ENCODE peak calls at places on chromosomes 11 and 22, in eight cellular contexts. Z is AG09309; E is stomach; C is GM12865; L is lower lobe of right lung; X is heart right ventricle; A is BJ; O is CD8-positive, alpha-beta T cell. G is an unnamed sample.

GRCh38 chr11:12784445-12784844 is 110.2 kb downstream of the TEAD1 start:
- DNase-seq in X (no peak), O (no peak), A (no peak), E (no peak), C (no peak), Z (no peak), L (no peak), G (no peak)

GRCh38 chr22:44408227-44409192 is 89.5 kb downstream of the RTL6 start:
- DNase-seq in A (no peak), O (no peak), L (peak; percentile 32), X (no peak), C (no peak), E (no peak), Z (no peak), G (peak; percentile 1)

GRCh38 chr11:88709567-88709966 is 356.2 kb downstream of the GRM5 start:
- DNase-seq in C (no peak), L (no peak), E (no peak), O (no peak), A (no peak), Z (no peak), X (no peak), G (peak; percentile 28)

GRCh38 chr11:45850446-45850845 is 3.2 kb downstream of the CRY2 start:
- DNase-seq in O (no peak), E (no peak), L (no peak), Z (no peak), C (no peak), A (no peak), X (no peak), G (no peak)

GRCh38 chr22:18154821-18155390 is 4.9 kb downstream of the USP18 start:
- DNase-seq in C (no peak), O (no peak), E (no peak), Z (no peak), X (no peak), A (no peak), L (no peak), G (no peak)

GRCh38 chr11:72308226-72309073 is 64.5 kb upstream of the PHOX2A start:
- DNase-seq in X (no peak), E (no peak), O (no peak), C (peak; percentile 9), A (peak; percentile 74), L (no peak), Z (peak; percentile 48), G (peak; percentile 35)

GRCh38 chr11:94400839-94401772 is at the start of gene GPR83:
- DNase-seq in L (no peak), E (no peak), C (no peak), X (no peak), A (no peak), O (no peak), Z (no peak), G (peak; percentile 63)

GRCh38 chr11:46357483-46357936 is 10.2 kb downstream of the DGKZ start:
- DNase-seq in Z (no peak), A (no peak), O (no peak), E (peak; percentile 86), L (no peak), X (no peak), C (no peak), G (no peak)

GRCh38 chr11:71431271-71431670 is 16.9 kb downstream of the DHCR7 start:
- DNase-seq in X (no peak), E (no peak), Z (no peak), A (no peak), O (no peak), C (no peak), L (no peak), G (no peak)

GRCh38 chr22:20569059-20570058 is 61.9 kb downstream of the MED15 start:
- DNase-seq in Z (peak; percentile 94), X (peak; percentile 44), O (peak; percentile 88), E (peak; percentile 71), A (peak; percentile 97), L (peak; percentile 90), C (peak; percentile 80), G (peak; percentile 80)

GRCh38 chr11:11512929-11513328 is 108.9 kb downstream of the GALNT18 start:
- DNase-seq in L (no peak), C (no peak), Z (peak; percentile 8), A (no peak), O (no peak), E (no peak), X (no peak), G (no peak)

GRCh38 chr11:12103411-12104225 is 6.8 kb upstream of the MICAL2 start:
- DNase-seq in Z (no peak), X (no peak), E (peak; percentile 25), C (no peak), A (no peak), L (no peak), O (no peak), G (no peak)

GRCh38 chr11:74371269-74372039 is 26.8 kb downstream of the PGM2L1 start:
- DNase-seq in C (no peak), A (peak; percentile 64), E (no peak), L (no peak), Z (peak; percentile 43), X (no peak), O (no peak), G (no peak)

GRCh38 chr11:107071129-107071528 is 52.9 kb upstream of the GUCY1A2 start:
- DNase-seq in E (no peak), X (no peak), O (no peak), C (no peak), L (no peak), Z (no peak), A (no peak), G (no peak)

GRCh38 chr22:31120230-31120629 is 2.5 kb upstream of the INPP5J start:
- DNase-seq in A (no peak), L (no peak), Z (no peak), E (no peak), X (no peak), O (no peak), C (no peak), G (no peak)

GRCh38 chr11:1557904-1558831 is 13.9 kb downstream of the DUSP8 start:
- DNase-seq in L (peak; percentile 63), C (no peak), O (no peak), Z (peak; percentile 25), X (peak; percentile 76), A (peak; percentile 39), E (peak; percentile 52), G (no peak)

GRCh38 chr11:119192111-119192510 is 6.8 kb downstream of the NHERF4 start:
- DNase-seq in C (no peak), X (no peak), Z (no peak), E (no peak), A (no peak), L (peak; percentile 32), O (no peak), G (no peak)

GRCh38 chr11:120013325-120014250 is 124.3 kb downstream of the TRIM29 start:
- DNase-seq in Z (no peak), A (no peak), E (peak; percentile 73), L (no peak), C (peak; percentile 40), X (peak; percentile 42), O (no peak), G (peak; percentile 55)

GRCh38 chr22:49328630-49329405 is 498.9 kb downstream of the BRD1 start:
- DNase-seq in X (no peak), L (no peak), A (no peak), O (no peak), C (no peak), Z (no peak), E (peak; percentile 13), G (no peak)

GRCh38 chr11:43573873-43574272 is 106.7 kb upstream of the HSD17B12 start:
- DNase-seq in A (no peak), Z (no peak), O (no peak), E (no peak), C (no peak), L (no peak), X (peak; percentile 36), G (no peak)

GRCh38 chr11:43574949-43575915 is 105.3 kb upstream of the HSD17B12 start:
- DNase-seq in X (no peak), O (no peak), C (no peak), L (no peak), A (no peak), Z (no peak), E (no peak), G (peak; percentile 76)

GRCh38 chr11:43576834-43577521 is 103.6 kb upstream of the HSD17B12 start:
- DNase-seq in L (no peak), A (no peak), X (peak; percentile 63), E (peak; percentile 44), O (no peak), C (peak; percentile 27), Z (no peak), G (no peak)

GRCh38 chr11:43577566-43578264 is 102.8 kb upstream of the HSD17B12 start:
- DNase-seq in Z (no peak), E (no peak), C (no peak), O (no peak), L (no peak), X (no peak), A (no peak), G (no peak)

GRCh38 chr11:43575931-43576833 is 104.4 kb upstream of the HSD17B12 start:
- DNase-seq in O (no peak), A (no peak), C (no peak), E (no peak), L (no peak), X (no peak), Z (no peak), G (no peak)
- H3K4me3 ChIP-seq in O (no peak overlapping the region), A (no peak overlapping the region), C (no peak overlapping the region), E (peak overlapping the region; percentile 21), L (peak overlapping the region; percentile 33), X (peak overlapping the region; percentile 37), Z (peak overlapping the region; percentile 25), G (peak overlapping the region; percentile 41)

GRCh38 chr11:66044757-66045156 is 4.2 kb downstream of the GAL3ST3 start:
- DNase-seq in O (peak; percentile 18), L (no peak), E (no peak), C (no peak), A (no peak), X (no peak), Z (no peak), G (no peak)
- TF ChIP-seq CTCF in O (no peak), L (no peak), E (no peak), C (no peak), A (no peak), X (no peak), Z (no peak), G (no peak)

GRCh38 chr22:39209756-39210155 is 35.0 kb downstream of the PDGFB start:
- DNase-seq in C (no peak), X (no peak), O (no peak), E (no peak), L (peak; percentile 32), Z (no peak), A (no peak), G (no peak)
- H3K4me3 ChIP-seq in C (no peak overlapping the region), X (no peak overlapping the region), O (no peak overlapping the region), E (no peak overlapping the region), L (no peak overlapping the region), Z (no peak overlapping the region), A (no peak overlapping the region), G (no peak overlapping the region)

GRCh38 chr11:61575886-61576516 is 4.9 kb downstream of the SYT7 start:
- DNase-seq in E (peak; percentile 72), Z (no peak), A (no peak), L (no peak), C (no peak), X (peak; percentile 54), O (no peak), G (no peak)

GRCh38 chr11:61580292-61580888 is 486 bp downstream of the SYT7 start:
- DNase-seq in O (no peak), L (no peak), X (no peak), C (no peak), E (no peak), Z (no peak), A (no peak), G (no peak)

GRCh38 chr11:61579398-61580291 is 1.2 kb downstream of the SYT7 start:
- DNase-seq in Z (no peak), O (no peak), E (no peak), X (no peak), L (no peak), C (no peak), A (no peak), G (no peak)

GRCh38 chr11:61578819-61579218 is 2.1 kb downstream of the SYT7 start:
- DNase-seq in A (no peak), O (no peak), Z (no peak), X (no peak), L (no peak), E (no peak), C (no peak), G (no peak)

GRCh38 chr11:61577383-61578118 is 3.3 kb downstream of the SYT7 start:
- DNase-seq in X (peak; percentile 44), E (peak; percentile 32), L (no peak), A (no peak), Z (no peak), C (no peak), O (no peak), G (no peak)
- TF ChIP-seq CTCF in X (peak; percentile 35), E (no peak), L (no peak), A (peak; percentile 21), Z (peak; percentile 49), C (no peak), O (no peak), G (no peak)